ENCODE peak calls at places on chromosome 1, in four cellular contexts. D, B, W and C are unnamed samples.

GRCh38 chr1:107680579-107680985 is 284.4 kb downstream of the VAV3 start:
- DNase-seq in D (no peak), B (no peak), W (no peak), C (no peak)

GRCh38 chr1:232718928-232719927 is 86.0 kb upstream of the MAP10 start:
- DNase-seq in B (no peak), D (no peak), W (no peak), C (no peak)

GRCh38 chr1:187648091-187648490 is 819.3 kb downstream of the PLA2G4A start:
- DNase-seq in D (no peak), W (no peak), B (no peak), C (no peak)

GRCh38 chr1:168518201-168518689 is 25.6 kb downstream of the XCL2 start:
- DNase-seq in D (no peak), W (no peak), B (no peak), C (no peak)

GRCh38 chr1:108953452-108953851 is 9.8 kb downstream of the CLCC1 start:
- DNase-seq in W (no peak), D (no peak), B (no peak), C (no peak)

GRCh38 chr1:66542811-66543767 is 9.1 kb downstream of the SGIP1 start:
- DNase-seq in D (no peak), B (peak; percentile 7), W (peak; percentile 97), C (no peak)

GRCh38 chr1:214476958-214477870 is 74.2 kb downstream of the PTPN14 start:
- DNase-seq in B (no peak), W (no peak), D (no peak), C (no peak)

GRCh38 chr1:220076861-220077762 is 12.5 kb downstream of the BPNT1 start:
- DNase-seq in D (no peak), B (no peak), W (no peak), C (no peak)

GRCh38 chr1:109807822-109808680 is 44.3 kb upstream of the EPS8L3 start:
- DNase-seq in W (no peak), D (no peak), B (no peak), C (no peak)